ENCODE peak calls at places on chromosomes 13 and 19, in four cellular contexts. One of them, this sample, is unnamed.

GRCh38 chr13:82506805-82507404 is 1375.4 kb downstream of the SLITRK1 start:
- DNase-seq in ovary: no peak
- DNase-seq in A549: no peak
- DNase-seq in IMR-90: no peak
- DNase-seq in this sample: no peak

GRCh38 chr19:50565984-50566903 is 2.0 kb downstream of the LRRC4B start:
- DNase-seq in A549: no peak
- DNase-seq in ovary: no peak
- DNase-seq in IMR-90: no peak
- DNase-seq in this sample: no peak

GRCh38 chr19:29878973-29879654 is 62.9 kb upstream of the URI1 start:
- DNase-seq in IMR-90: peak
- DNase-seq in ovary: no peak
- DNase-seq in A549: peak
- DNase-seq in this sample: no peak

GRCh38 chr13:93740334-93740733 is 513.7 kb downstream of the GPC6 start:
- DNase-seq in ovary: no peak
- DNase-seq in A549: no peak
- DNase-seq in IMR-90: no peak
- DNase-seq in this sample: no peak

GRCh38 chr19:37346091-37346490 is 24.8 kb upstream of the ZNF527 start:
- DNase-seq in A549: no peak
- DNase-seq in ovary: no peak
- DNase-seq in IMR-90: no peak
- DNase-seq in this sample: no peak

GRCh38 chr13:93462151-93462550 is 235.5 kb downstream of the GPC6 start:
- DNase-seq in IMR-90: no peak
- DNase-seq in A549: no peak
- DNase-seq in ovary: no peak
- DNase-seq in this sample: no peak

GRCh38 chr19:53883741-53884140 is 1.7 kb downstream of the PRKCG start:
- DNase-seq in IMR-90: no peak
- DNase-seq in A549: no peak
- DNase-seq in ovary: no peak
- DNase-seq in this sample: no peak

GRCh38 chr19:37127999-37128820 is 44.3 kb downstream of the ZNF585A start:
- DNase-seq in A549: peak
- DNase-seq in IMR-90: no peak
- DNase-seq in ovary: no peak
- DNase-seq in this sample: no peak

GRCh38 chr19:56946164-56946563 is 105.6 kb upstream of the PEG3 start:
- DNase-seq in ovary: peak
- DNase-seq in A549: no peak
- DNase-seq in IMR-90: no peak
- DNase-seq in this sample: no peak

GRCh38 chr19:56947206-56947605 is 106.7 kb upstream of the PEG3 start:
- DNase-seq in IMR-90: no peak
- DNase-seq in A549: no peak
- DNase-seq in ovary: no peak
- DNase-seq in this sample: no peak

GRCh38 chr19:56942749-56943148 is 102.2 kb upstream of the PEG3 start:
- DNase-seq in ovary: peak
- DNase-seq in IMR-90: no peak
- DNase-seq in A549: no peak
- DNase-seq in this sample: no peak
- TF ChIP-seq CTCF in ovary: no peak
- TF ChIP-seq CTCF in IMR-90: no peak
- TF ChIP-seq CTCF in A549: no peak
- TF ChIP-seq CTCF in this sample: no peak

DNA sequence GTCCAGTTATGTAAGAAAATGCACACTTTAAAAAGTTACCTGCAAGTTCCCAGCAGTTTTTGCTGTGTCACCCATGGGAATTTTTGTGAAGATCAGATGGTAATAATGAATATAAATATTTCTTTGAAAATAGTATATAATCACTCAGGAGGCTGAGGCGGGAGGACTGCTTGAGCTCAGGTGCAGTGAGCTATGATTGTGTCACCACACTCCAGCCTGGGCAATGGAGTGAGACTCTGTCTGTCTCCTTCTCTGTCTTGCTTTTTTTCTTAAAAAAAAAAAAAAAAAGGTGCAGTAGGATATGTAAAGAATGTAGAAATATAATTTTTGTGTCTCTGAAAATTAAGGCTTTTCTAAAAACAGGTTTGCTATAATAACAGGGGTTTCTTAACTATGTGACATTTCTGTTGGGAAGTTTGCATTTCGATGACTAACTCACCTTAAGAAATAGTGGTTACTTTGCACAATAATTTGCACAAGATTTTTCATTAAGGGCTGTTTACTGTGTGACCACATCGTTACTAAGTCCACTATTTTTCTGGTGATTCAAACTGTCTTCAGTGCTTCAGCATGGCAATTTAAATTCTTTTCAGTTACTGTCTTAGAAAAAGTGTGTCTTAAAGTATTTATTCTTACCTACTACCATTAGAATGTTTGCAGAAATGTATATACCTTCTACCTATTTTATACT is 37.3 kb downstream of the DNAJC3 start:
- DNase-seq in A549: peak
- DNase-seq in ovary: no peak
- DNase-seq in IMR-90: peak
- DNase-seq in this sample: no peak
- H3K4me3 ChIP-seq in A549: no peak
- H3K4me3 ChIP-seq in ovary: no peak
- H3K4me3 ChIP-seq in IMR-90: no peak
- H3K4me3 ChIP-seq in this sample: no peak

GRCh38 chr13:110616103-110617101 is 1.1 kb downstream of the NAXD start:
- DNase-seq in IMR-90: peak
- DNase-seq in ovary: peak
- DNase-seq in A549: peak
- DNase-seq in this sample: peak

GRCh38 chr13:110617326-110618072 is 2.2 kb downstream of the NAXD start:
- DNase-seq in IMR-90: peak
- DNase-seq in A549: no peak
- DNase-seq in ovary: peak
- DNase-seq in this sample: peak

GRCh38 chr13:110618167-110618566 is 2.8 kb downstream of the NAXD start:
- DNase-seq in IMR-90: no peak
- DNase-seq in ovary: no peak
- DNase-seq in A549: no peak
- DNase-seq in this sample: no peak

GRCh38 chr13:110615005-110615321 is 382 bp upstream of the NAXD start:
- DNase-seq in IMR-90: no peak
- DNase-seq in ovary: no peak
- DNase-seq in A549: no peak
- DNase-seq in this sample: no peak

DNA sequence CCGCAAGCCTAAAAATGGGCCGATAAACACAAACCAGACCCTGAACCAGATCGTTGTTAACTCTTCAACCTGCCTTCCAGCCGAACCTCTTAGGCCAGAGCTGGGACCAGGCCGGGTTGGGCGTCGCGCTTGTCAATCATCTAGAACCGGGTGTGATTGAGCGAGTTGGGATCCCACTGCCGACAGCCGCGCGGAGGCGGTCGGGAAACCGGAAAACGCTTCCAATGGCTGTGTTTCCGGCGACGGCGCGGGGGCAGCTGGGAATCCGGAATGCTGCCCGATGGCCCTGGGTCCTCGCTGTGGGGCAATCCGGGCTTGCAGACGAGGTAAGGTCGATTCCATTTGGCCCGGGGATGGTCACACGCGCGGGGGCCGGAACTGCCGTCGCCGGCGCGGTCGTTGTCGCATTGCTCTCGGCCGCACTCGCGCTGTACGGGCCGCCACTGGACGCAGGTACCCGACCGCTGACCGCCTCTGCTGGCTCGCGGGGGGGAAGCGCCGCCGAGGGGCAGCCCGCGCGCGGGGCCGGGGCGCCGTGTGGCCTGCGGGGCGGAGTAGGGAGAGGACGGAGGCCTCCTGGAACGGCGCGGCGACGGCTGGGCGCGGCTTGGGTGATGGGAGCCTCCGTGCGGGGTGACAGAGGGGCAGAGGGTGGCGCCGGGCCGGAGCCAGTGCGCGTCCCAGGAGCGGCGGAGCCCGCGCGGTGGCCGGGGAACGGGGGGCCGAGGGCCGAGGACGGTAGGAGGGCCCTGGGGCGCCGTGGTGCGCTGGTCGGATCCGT is at the start of gene NAXD:
- DNase-seq in IMR-90: peak
- DNase-seq in A549: peak
- DNase-seq in ovary: peak
- DNase-seq in this sample: peak
- TF ChIP-seq POLR2A in IMR-90: peak
- TF ChIP-seq POLR2A in A549: peak
- TF ChIP-seq POLR2A in ovary: peak
- TF ChIP-seq POLR2A in this sample: peak

GRCh38 chr19:27774337-27774736 is 1438.6 kb downstream of the UQCRFS1 start:
- DNase-seq in A549: peak
- DNase-seq in IMR-90: no peak
- DNase-seq in ovary: no peak
- DNase-seq in this sample: no peak
- TF ChIP-seq CTCF in A549: no peak
- TF ChIP-seq CTCF in IMR-90: no peak
- TF ChIP-seq CTCF in ovary: no peak
- TF ChIP-seq CTCF in this sample: no peak

DNA sequence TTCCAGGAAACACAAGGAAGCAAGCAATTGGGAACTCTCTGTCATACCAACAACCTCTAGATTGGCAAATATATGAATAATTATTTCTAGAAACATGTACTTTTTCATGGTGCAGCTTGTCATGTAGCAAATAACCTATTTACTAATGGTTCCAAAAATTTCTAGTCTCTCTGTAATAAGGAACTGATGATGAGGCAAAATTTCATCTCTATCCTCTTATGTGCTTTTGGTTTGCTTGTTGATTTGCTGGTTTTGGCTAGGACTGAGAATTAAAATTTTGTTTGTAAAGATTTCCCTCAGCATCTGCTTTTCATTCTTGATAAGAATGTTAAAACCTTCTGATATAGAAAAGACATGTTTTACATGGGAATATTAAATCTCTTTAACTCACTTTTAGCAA is 123.2 kb upstream of the UFM1 start:
- DNase-seq in ovary: no peak
- DNase-seq in A549: no peak
- DNase-seq in IMR-90: no peak
- DNase-seq in this sample: no peak
- H3K4me3 ChIP-seq in ovary: no peak
- H3K4me3 ChIP-seq in A549: no peak
- H3K4me3 ChIP-seq in IMR-90: no peak
- H3K4me3 ChIP-seq in this sample: no peak

DNA sequence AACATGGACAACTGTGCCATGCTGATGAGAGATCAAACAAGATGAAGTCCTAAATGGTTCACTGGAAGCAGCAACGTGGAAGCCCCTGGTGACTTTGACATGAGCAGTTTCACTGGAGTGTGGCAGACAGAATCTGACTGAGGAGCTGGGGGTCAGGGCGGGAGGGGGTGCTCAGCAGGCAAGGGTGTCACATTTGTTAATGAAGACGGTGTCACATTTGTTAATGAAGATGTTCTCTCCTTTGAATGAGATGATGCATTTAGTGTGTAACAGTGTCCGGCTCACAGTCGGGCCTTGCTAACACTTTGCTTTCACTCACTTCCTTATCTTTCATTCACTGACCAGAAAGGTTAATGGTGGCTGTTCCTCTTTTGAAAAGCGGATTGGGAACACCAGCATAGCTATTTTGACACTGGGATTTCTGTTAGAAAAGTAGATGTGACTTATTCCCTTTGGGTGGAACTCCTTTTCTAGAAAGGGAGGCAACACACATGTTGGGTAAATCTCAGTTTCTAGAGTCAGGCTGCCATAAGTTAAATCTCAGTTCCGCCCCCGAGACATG is 693.7 kb downstream of the UQCRFS1 start:
- DNase-seq in ovary: no peak
- DNase-seq in IMR-90: no peak
- DNase-seq in A549: no peak
- DNase-seq in this sample: no peak
- TF ChIP-seq POLR2A in ovary: no peak
- TF ChIP-seq POLR2A in IMR-90: no peak
- TF ChIP-seq POLR2A in A549: no peak
- TF ChIP-seq POLR2A in this sample: no peak

DNA sequence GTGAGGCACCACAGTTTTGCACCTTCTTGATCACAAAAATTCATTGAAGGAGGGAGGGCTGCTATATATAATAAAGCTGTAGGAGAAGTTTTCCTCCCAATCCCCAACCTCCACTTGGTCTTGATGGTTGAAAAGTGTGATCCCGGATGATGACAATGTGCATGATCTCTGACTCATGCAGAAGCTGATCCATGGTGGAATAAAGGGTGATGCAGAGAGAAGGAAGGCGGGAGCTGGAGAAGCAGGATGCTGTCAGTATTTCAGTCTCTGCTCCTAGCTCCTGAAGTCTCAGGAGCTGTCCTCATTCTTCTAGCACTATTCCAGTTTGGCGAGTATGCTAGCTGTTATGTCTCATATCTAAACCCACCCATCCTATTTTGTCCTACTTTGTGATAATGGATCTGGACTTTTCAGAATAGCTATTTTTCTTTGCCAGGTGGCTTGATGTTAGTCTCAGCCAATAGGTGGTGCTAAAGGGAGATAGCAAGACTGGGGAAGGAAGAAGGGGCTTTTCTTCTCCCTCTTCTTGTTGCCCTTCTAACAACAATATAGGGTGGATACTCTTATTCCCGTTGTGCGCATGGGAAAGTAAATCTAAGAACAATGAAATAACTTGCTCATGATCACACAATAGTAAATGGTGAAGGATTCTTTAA is 65.6 kb upstream of the HTR2A start:
- DNase-seq in IMR-90: peak
- DNase-seq in ovary: no peak
- DNase-seq in A549: no peak
- DNase-seq in this sample: no peak
- TF ChIP-seq CTCF in IMR-90: peak
- TF ChIP-seq CTCF in ovary: no peak
- TF ChIP-seq CTCF in A549: no peak
- TF ChIP-seq CTCF in this sample: no peak

GRCh38 chr13:40381935-40382764 is 284.3 kb downstream of the FOXO1 start:
- DNase-seq in A549: no peak
- DNase-seq in IMR-90: no peak
- DNase-seq in ovary: no peak
- DNase-seq in this sample: no peak

GRCh38 chr13:40377783-40378182 is 288.7 kb downstream of the FOXO1 start:
- DNase-seq in ovary: no peak
- DNase-seq in A549: no peak
- DNase-seq in IMR-90: no peak
- DNase-seq in this sample: no peak

GRCh38 chr13:40379186-40379585 is 287.3 kb downstream of the FOXO1 start:
- DNase-seq in ovary: no peak
- DNase-seq in A549: no peak
- DNase-seq in IMR-90: no peak
- DNase-seq in this sample: no peak

GRCh38 chr13:40383132-40383531 is 283.3 kb downstream of the FOXO1 start:
- DNase-seq in IMR-90: no peak
- DNase-seq in A549: no peak
- DNase-seq in ovary: no peak
- DNase-seq in this sample: no peak

GRCh38 chr13:40379794-40380608 is 286.4 kb downstream of the FOXO1 start:
- DNase-seq in ovary: no peak
- DNase-seq in A549: no peak
- DNase-seq in IMR-90: no peak
- DNase-seq in this sample: no peak
- H3K4me3 ChIP-seq in ovary: no peak
- H3K4me3 ChIP-seq in A549: no peak
- H3K4me3 ChIP-seq in IMR-90: no peak
- H3K4me3 ChIP-seq in this sample: no peak